ENCODE peak calls at places on chromosomes 7 and 10, in five cellular contexts. N is heart left ventricle; D is CD4-positive, alpha-beta T cell; H is GM20000; M is AG09309. C is an unnamed sample.
A peak's percentile ranks its signal among the peaks of the same experiment; 100 is the strongest.

GRCh38 chr10:49038711-49039110 is 76.6 kb downstream of the VSTM4 start:
- DNase-seq in D (no peak), N (no peak), H (no peak), M (no peak), C (no peak)

GRCh38 chr10:102675887-102676616 is 31.8 kb downstream of the TRIM8 start:
- DNase-seq in D (no peak), M (peak; percentile 89), H (peak; percentile 7), N (peak; percentile 60), C (no peak)

GRCh38 chr10:29859521-29860130 is 199.8 kb downstream of the JCAD start:
- DNase-seq in N (no peak), D (no peak), H (no peak), M (peak; percentile 49), C (no peak)

GRCh38 chr10:74081192-74081803 is 69.3 kb downstream of the AP3M1 start:
- DNase-seq in D (peak; percentile 34), N (peak; percentile 48), M (no peak), H (peak; percentile 42), C (peak; percentile 50)

GRCh38 chr7:85820702-85821443 is 634.0 kb upstream of the SEMA3D start:
- DNase-seq in D (no peak), H (no peak), N (no peak), M (no peak), C (no peak)

GRCh38 chr7:82284936-82285519 is 158.5 kb downstream of the CACNA2D1 start:
- DNase-seq in N (no peak), M (no peak), H (no peak), D (no peak), C (no peak)

GRCh38 chr7:44921607-44922350 is 36.4 kb upstream of the PURB start:
- DNase-seq in H (peak; percentile 82), M (peak; percentile 7), N (peak; percentile 87), D (peak; percentile 92), C (peak; percentile 81)

GRCh38 chr10:123144697-123145541 is 3.0 kb upstream of the HMX2 start:
- DNase-seq in N (no peak), M (no peak), H (peak; percentile 51), D (no peak), C (no peak)

GRCh38 chr10:118960166-118961090 is 69.1 kb upstream of the NANOS1 start:
- DNase-seq in H (no peak), N (no peak), D (no peak), M (no peak), C (no peak)

GRCh38 chr7:28958235-28958945 is at the start of gene TRIL:
- DNase-seq in N (peak; percentile 90), M (no peak), D (no peak), H (peak; percentile 23), C (peak; percentile 43)

GRCh38 chr10:104796817-104797216 is 155.7 kb downstream of the SORCS3 start:
- DNase-seq in M (no peak), N (no peak), H (no peak), D (no peak), C (no peak)

GRCh38 chr7:92588561-92588960 is 1.6 kb downstream of the FAM133B start:
- DNase-seq in M (no peak), N (no peak), D (no peak), H (no peak), C (no peak)

DNA sequence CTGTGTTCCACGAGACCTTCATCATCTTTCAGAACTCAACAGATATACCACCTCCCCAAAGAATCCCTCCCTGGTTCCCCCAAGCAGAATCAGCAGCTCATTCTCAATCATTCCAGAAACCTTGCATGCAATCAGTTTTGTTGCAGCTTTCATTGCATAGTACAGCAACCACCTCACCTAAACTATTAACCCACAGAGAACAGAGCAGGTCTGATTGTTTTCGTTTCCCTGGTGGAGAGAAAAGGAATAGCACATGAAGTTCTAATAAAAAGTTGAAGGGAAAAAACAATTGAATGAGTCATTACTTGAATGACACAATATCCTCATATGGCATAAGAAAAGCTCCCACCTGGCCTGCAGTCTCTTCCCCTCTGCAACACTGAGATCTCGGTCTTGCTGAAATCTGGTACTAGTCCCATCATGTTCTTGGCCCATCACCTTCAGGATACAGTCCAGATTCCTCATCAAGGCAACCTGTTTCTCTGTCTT is 147.1 kb upstream of the GDF10 start:
- DNase-seq in N (no peak), D (no peak), H (no peak), M (no peak), C (no peak)
- TF ChIP-seq CTCF in N (no peak), D (peak; percentile 27), H (peak; percentile 0), M (peak; percentile 41), C (peak; percentile 72)

GRCh38 chr10:32139223-32140073 is 83.2 kb upstream of the KIF5B start:
- DNase-seq in M (peak; percentile 81), H (no peak), N (peak; percentile 84), D (no peak), C (peak; percentile 42)
- TF ChIP-seq CTCF in M (peak; percentile 20), H (no peak), N (no peak), D (no peak), C (no peak)

DNA sequence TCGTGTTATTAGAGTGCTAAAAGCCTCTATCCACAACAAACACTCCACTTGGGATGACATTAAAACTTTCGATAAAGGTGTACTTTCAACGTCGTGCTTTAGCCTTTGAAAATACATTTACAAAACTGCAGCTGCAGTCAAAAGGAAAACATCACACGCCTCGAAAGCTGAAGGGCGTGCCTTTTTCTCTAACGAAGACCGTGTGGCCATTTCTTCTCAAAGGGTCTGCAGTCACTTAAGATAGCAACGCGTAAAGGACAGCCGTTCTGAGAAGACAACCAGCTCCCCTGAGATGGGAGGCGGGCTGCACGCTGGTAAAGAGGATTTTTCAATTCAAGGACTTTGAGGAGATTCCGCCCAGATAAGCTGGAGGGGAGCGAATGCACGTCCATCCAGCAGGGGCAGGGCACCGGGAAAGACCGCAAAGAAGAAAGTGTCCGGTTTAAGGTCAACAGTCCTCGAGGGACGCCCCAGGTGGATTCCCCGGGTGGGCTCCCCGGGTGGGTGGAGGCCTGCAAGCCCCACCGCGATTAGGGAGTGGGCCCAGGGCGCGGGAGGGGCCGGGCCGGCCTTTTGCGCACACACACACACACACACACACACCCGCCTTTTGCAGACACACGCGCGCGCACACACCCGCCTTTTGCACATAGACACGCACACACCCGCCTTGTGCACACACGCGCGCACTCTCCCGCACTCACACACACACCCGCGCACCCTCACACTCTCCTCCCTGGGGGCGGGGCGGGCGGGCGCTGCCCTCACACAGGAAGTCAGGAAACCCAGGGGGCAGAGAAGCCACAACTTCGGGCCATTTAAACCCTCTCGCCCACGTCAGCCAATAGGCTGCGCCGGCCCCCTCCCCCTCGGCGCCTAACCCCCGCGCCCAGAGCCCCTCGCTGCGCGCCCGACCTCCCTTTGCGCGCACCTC is 767 bp downstream of the ARHGAP12 start:
- DNase-seq in M (no peak), N (peak; percentile 55), H (peak; percentile 75), D (peak; percentile 54), C (peak; percentile 56)
- TF ChIP-seq CTCF in M (peak; percentile 38), N (no peak), H (no peak), D (no peak), C (no peak)

DNA sequence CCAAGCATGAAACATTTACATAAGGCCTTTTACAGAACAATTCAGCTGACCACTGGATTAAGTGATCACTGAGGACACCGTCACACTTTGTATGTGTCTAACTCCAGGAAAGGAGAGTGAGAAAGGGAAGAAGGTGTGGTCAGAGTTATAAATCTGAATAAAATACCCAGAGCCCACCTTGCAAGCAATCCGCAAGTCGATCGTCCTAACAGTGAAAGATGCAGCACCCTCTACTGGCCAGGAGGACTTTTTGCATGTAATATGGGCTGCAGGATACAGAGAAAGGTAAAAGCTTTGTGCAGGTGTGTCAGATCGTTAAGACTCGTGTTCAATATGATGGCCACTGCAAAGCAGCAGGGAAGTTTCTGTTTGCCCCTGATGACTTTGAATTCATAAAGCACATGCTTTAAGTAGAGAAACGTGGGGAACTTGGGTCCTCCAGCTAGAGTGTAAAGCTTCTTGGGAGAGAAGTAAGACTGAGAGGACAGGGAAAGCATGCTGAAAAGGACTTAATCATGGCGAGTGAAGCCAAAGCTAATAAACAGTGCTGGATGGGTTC is 68.5 kb upstream of the BMPER start:
- DNase-seq in N (no peak), M (no peak), H (no peak), D (no peak), C (no peak)
- TF ChIP-seq CTCF in N (no peak), M (peak; percentile 19), H (no peak), D (no peak), C (peak; percentile 39)

DNA sequence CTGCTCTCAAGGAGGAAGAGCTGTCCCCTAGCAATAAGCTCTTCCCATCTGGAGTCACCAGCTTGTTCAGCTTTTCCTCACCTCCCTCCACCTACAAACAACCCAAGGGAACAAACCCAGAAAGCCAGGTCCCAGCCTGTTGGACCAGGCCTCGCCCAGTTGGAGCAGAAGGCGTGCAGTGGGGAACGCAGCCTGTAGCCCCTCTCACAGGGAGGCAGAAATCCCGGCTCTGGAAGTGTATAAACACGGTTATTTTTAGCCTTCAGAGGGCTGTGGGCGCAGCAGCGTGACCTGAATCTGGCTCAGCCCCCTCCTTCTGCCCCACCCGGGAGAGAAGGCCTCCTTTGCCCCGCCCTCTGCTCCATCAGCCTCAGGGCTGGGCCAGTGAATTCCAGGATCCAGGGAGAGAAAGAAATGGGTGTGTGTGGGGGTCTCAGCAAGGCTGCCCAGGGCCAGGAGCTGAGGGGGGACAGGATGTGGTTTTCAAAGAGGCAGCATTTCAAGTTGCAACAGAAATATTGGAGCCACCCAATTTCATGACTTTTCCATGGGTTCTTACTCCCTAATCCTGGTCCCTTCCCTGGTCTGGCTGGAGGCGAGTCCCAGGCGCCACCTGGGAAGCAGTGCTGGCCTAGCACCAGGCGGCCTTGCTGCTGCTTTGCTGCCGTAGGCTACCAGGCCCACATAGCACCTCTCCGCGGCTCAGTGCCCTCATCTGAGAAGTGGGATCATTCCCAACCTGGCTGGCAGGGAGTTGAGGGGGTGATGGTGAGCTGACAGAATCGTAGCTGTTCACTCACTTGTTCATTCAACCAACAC is 33.5 kb downstream of the ZMIZ1 start:
- DNase-seq in H (no peak), M (no peak), N (peak; percentile 66), D (no peak), C (no peak)
- TF ChIP-seq CTCF in H (no peak), M (no peak), N (no peak), D (no peak), C (no peak)

GRCh38 chr7:144391014-144391413 is 12.5 kb downstream of the NOBOX start:
- DNase-seq in D (no peak), H (no peak), M (no peak), N (no peak), C (no peak)

GRCh38 chr7:144390481-144390880 is 13.0 kb downstream of the NOBOX start:
- DNase-seq in H (no peak), N (no peak), D (no peak), M (no peak), C (no peak)

GRCh38 chr7:144386741-144387140 is 16.8 kb downstream of the NOBOX start:
- DNase-seq in H (no peak), D (no peak), M (peak; percentile 16), N (no peak), C (no peak)

GRCh38 chr7:144391823-144392255 is 11.7 kb downstream of the NOBOX start:
- DNase-seq in M (peak; percentile 24), H (peak; percentile 72), D (no peak), N (no peak), C (no peak)

GRCh38 chr7:144388950-144389349 is 14.5 kb downstream of the NOBOX start:
- DNase-seq in N (no peak), D (no peak), M (no peak), H (no peak), C (no peak)
- TF ChIP-seq CTCF in N (no peak), D (no peak), M (no peak), H (no peak), C (no peak)